ENCODE peak calls at places on chromosomes 12 and 14, in nine cellular contexts. G is Calu3, A is HCT116, B is cardiac muscle cell, K is heart left ventricle, E is endothelial cell, O is lung, X is kidney epithelial cell, W is lower leg skin. D is an unnamed sample.

GRCh38 chr12:27277846-27278260 is 33.8 kb downstream of the STK38L start:
- DNase-seq in K (peak; percentile 63), E (no peak), X (no peak), O (no peak), B (peak; percentile 92), W (peak; percentile 49), G (peak; percentile 2), A (peak; percentile 6), D (no peak)

GRCh38 chr14:105974902-105975301 is 448.5 kb downstream of the TMEM121 start:
- DNase-seq in X (no peak), K (no peak), W (no peak), E (no peak), A (peak; percentile 8), B (no peak), G (peak; percentile 41), O (no peak), D (no peak)

GRCh38 chr14:68891851-68892660 is 87.0 kb downstream of the ACTN1 start:
- DNase-seq in X (no peak), K (no peak), G (no peak), A (no peak), W (no peak), E (no peak), O (no peak), B (peak; percentile 25), D (no peak)

GRCh38 chr14:59020382-59020781 is 168.1 kb upstream of the DAAM1 start:
- DNase-seq in O (no peak), K (no peak), G (peak; percentile 38), W (no peak), E (peak; percentile 23), A (peak; percentile 18), B (peak; percentile 58), X (no peak), D (no peak)

GRCh38 chr14:70655110-70655826 is 13.6 kb downstream of the TTC9 start:
- DNase-seq in K (no peak), B (no peak), X (no peak), E (peak; percentile 70), A (no peak), G (peak; percentile 31), W (no peak), O (no peak), D (no peak)

GRCh38 chr12:121709478-121709890 is 3.1 kb upstream of the TMEM120B start:
- DNase-seq in W (no peak), K (no peak), A (peak; percentile 51), G (peak; percentile 20), E (no peak), O (peak; percentile 41), B (peak; percentile 27), X (peak; percentile 65), D (no peak)

GRCh38 chr14:88380405-88380804 is 5.1 kb upstream of the SPATA7 start:
- DNase-seq in K (no peak), B (peak; percentile 47), E (no peak), G (no peak), X (no peak), W (no peak), O (no peak), A (no peak), D (no peak)

GRCh38 chr14:59190372-59190771 is 1.9 kb downstream of the DAAM1 start:
- DNase-seq in G (peak; percentile 7), K (no peak), A (no peak), B (peak; percentile 25), X (no peak), W (no peak), O (no peak), E (no peak), D (no peak)

GRCh38 chr12:51217133-51217967 is 512 bp downstream of the POU6F1 start:
- DNase-seq in X (no peak), E (peak; percentile 45), O (peak; percentile 58), K (peak; percentile 61), W (peak; percentile 34), G (peak; percentile 49), A (no peak), B (peak; percentile 17), D (no peak)

GRCh38 chr14:64628940-64629403 is 75.3 kb upstream of the PLEKHG3 start:
- DNase-seq in O (no peak), W (no peak), B (peak; percentile 75), G (no peak), A (no peak), E (no peak), K (no peak), X (no peak), D (no peak)

GRCh38 chr14:60800409-60800808 is 65.8 kb downstream of the MNAT1 start:
- DNase-seq in A (no peak), B (no peak), X (no peak), E (no peak), O (no peak), G (no peak), W (no peak), K (no peak), D (no peak)

GRCh38 chr12:84877340-84877739 is 35.3 kb downstream of the SLC6A15 start:
- DNase-seq in K (no peak), O (no peak), X (no peak), B (no peak), W (no peak), G (no peak), A (no peak), E (no peak), D (no peak)

GRCh38 chr12:45912774-45913173 is 77.6 kb downstream of the SCAF11 start:
- DNase-seq in X (no peak), B (no peak), G (no peak), W (no peak), E (no peak), O (no peak), K (no peak), A (no peak), D (no peak)

GRCh38 chr12:47870175-47870781 is 34.5 kb downstream of the VDR start:
- DNase-seq in W (no peak), E (peak; percentile 54), K (peak; percentile 52), O (no peak), X (no peak), G (no peak), B (peak; percentile 46), A (no peak), D (no peak)

DNA sequence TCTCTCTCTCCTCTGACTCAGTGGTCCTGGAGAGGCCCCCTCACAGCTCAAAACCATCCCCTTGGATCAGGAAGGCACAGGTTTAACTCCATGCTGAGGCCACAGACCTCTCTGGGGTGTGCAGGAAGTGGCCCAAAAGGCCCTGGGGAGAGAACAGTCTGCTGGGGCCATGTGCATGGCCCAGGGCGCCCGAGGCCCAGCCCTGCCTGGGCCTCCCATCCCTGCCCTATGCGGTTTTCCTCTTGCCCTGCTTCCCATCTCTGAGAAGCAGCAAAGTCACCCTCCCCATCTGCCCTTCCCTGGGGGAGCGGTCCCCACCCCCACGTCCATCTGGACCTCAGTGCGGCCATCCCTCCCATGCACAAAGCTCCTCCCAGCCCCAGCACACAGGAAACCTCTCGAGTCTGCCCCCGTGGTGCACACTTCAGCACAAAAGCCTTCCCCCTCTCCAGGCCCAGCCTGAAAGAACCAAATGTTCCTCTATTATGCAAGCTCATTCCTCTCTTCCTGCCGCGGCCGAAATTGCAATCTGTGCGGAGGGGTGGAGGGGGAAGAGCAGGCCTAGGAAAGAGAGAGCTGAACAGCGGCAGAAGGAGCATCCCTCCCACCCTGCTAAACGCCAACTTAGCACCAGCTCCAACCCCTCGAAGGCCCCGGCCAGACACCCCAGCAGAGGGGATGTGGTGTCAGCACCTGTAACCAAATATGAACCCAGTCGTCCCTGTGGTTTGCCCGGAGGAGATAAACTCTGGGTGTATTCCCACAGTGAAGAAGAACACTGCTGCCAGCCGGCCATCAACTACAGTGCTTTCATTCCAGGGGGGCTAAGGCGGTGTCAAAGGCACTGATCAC is 108.5 kb downstream of the SCARB1 start:
- DNase-seq in G (no peak), E (no peak), O (peak; percentile 91), K (peak; percentile 86), B (peak; percentile 98), A (no peak), W (peak; percentile 85), X (no peak), D (no peak)
- TF ChIP-seq CTCF in G (no peak), E (no peak), O (no peak), K (no peak), B (no peak), A (no peak), W (no peak), X (no peak), D (no peak)

DNA sequence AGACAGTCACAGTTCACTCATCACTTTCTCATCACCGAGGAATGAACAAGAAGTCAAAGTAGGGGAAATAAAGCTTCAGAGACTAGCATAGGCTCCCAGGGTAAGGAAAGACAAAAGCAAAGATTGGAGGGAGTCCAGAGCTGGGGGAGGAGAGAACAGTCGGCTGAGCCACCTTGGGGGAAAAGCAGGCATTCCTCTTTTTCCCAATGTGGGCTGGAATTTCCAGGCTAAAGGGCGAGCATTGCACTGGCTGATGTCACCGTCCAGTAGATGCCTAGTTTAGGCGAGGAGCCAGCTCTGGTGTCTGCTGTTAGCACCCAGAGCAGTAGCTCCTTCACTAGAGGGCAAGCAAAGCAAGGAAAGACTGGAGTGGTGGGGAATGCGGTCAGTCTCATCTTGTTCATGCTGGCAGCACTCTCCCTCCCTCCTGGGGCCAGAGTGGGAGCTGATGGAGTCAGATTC is 8.5 kb upstream of the KRT75 start:
- DNase-seq in W (no peak), E (no peak), G (peak; percentile 21), O (no peak), K (no peak), X (peak; percentile 63), B (peak; percentile 97), A (peak; percentile 59), D (no peak)
- TF ChIP-seq CTCF in W (no peak), E (no peak), G (no peak), O (no peak), K (no peak), X (no peak), B (peak; percentile 44), A (peak; percentile 28), D (peak; percentile 48)

GRCh38 chr12:82625523-82625922 is 61.2 kb upstream of the TMTC2 start:
- DNase-seq in X (no peak), A (no peak), E (no peak), O (no peak), K (no peak), B (no peak), W (no peak), G (no peak), D (no peak)

DNA sequence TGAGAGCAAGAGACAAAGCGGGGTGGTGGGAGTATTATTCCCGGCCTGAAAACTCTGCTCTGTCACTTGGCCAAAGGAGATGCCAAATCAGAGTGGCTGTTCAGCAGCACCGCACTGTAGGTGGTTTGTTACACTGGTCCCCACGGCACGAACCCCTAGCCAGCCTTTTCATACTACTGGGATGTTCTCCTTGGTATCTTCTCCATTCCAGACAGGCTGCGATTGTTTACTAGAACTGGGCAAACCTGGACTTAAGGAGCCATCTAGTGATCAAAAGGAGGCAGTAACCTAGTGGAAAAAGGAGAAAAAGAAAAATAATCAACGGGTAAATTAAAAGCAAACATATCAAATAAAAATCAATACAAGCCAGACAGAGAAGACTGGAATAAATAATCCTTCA is 58.9 kb upstream of the TMTC2 start:
- DNase-seq in O (no peak), K (no peak), G (peak; percentile 6), W (no peak), X (no peak), A (peak; percentile 26), B (peak; percentile 48), E (no peak), D (no peak)
- TF ChIP-seq CTCF in O (no peak), K (no peak), G (peak; percentile 64), W (no peak), X (peak; percentile 57), A (peak; percentile 62), B (peak; percentile 51), E (no peak), D (peak; percentile 72)

DNA sequence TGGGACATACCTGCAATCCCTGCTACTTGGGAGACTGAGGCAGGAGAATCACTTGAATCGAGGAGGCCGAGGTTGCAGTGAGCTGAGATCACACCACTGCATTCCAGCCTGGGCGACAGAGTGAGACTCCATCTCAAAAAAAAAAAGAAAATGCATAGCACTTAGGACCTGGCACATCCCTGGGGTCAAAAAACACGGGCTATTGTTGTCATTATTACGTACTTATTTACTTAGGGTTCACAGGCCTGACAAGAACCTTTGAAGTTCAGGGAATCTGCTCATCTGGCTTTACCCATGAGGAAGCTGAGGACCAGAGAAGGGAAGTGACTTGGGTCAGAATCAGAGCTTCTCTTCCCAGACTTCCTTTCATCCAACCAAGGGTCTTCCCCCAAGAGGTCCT is 35.2 kb downstream of the SMUG1 start:
- DNase-seq in W (no peak), X (no peak), O (no peak), A (no peak), K (no peak), E (no peak), B (no peak), G (no peak), D (no peak)
- TF ChIP-seq CTCF in W (no peak), X (no peak), O (no peak), A (no peak), K (no peak), E (no peak), B (no peak), G (no peak), D (no peak)

D was measured in chondrocyte.